ENCODE peak calls at places on chromosome 14, in six cellular contexts. N, Q, D, X, S and I are unnamed samples.

GRCh38 chr14:61482348-61483206 is 161.2 kb downstream of the PRKCH start:
- DNase-seq in D (no peak), X (no peak), N (no peak), Q (no peak), S (no peak), I (no peak)

GRCh38 chr14:102323102-102323501 is 3.6 kb downstream of the ZNF839 start:
- DNase-seq in S (peak), X (peak), D (peak), Q (no peak), N (peak), I (peak)

GRCh38 chr14:93879362-93879983 is 47.7 kb upstream of the FAM181A start:
- DNase-seq in X (no peak), D (no peak), N (no peak), S (no peak), Q (no peak), I (no peak)

GRCh38 chr14:102183922-102184677 is 44.4 kb downstream of the WDR20 start:
- DNase-seq in S (no peak), Q (no peak), N (no peak), D (no peak), X (no peak), I (no peak)

GRCh38 chr14:28867571-28867970 is 101.0 kb downstream of the FOXG1 start:
- DNase-seq in D (no peak), Q (no peak), N (no peak), X (no peak), S (peak), I (no peak)

GRCh38 chr14:30296956-30297405 is 262.0 kb upstream of the G2E3 start:
- DNase-seq in N (no peak), D (no peak), Q (no peak), X (no peak), S (no peak), I (no peak)

GRCh38 chr14:51157012-51157411 is 62.1 kb upstream of the TRIM9 start:
- DNase-seq in N (peak), D (peak), X (no peak), Q (no peak), S (no peak), I (no peak)

GRCh38 chr14:94575730-94576585 is 5.3 kb upstream of the SERPINA5 start:
- DNase-seq in Q (no peak), S (no peak), N (no peak), X (no peak), D (no peak), I (no peak)

GRCh38 chr14:96176275-96176674 is 28.4 kb upstream of the BDKRB2 start:
- DNase-seq in Q (no peak), N (no peak), X (no peak), S (peak), D (no peak), I (no peak)

GRCh38 chr14:49959822-49960408 is 67.0 kb downstream of the ARF6 start:
- DNase-seq in N (peak), D (no peak), Q (no peak), X (no peak), S (no peak), I (no peak)

GRCh38 chr14:54882521-54882920 is 20.1 kb downstream of the GCH1 start:
- DNase-seq in N (no peak), X (no peak), Q (no peak), D (no peak), S (no peak), I (no peak)

GRCh38 chr14:102993523-102993922 is 63.8 kb downstream of the CDC42BPB start:
- DNase-seq in D (peak), X (no peak), N (no peak), S (peak), Q (no peak), I (no peak)

GRCh38 chr14:57732886-57733285 is 133.0 kb downstream of the SLC35F4 start:
- DNase-seq in X (no peak), N (no peak), D (no peak), Q (no peak), S (no peak), I (peak)

GRCh38 chr14:51730094-51730493 is 78.4 kb downstream of the FRMD6 start:
- DNase-seq in D (no peak), X (no peak), Q (no peak), N (no peak), S (no peak), I (no peak)

GRCh38 chr14:87992720-87993484 is at the start of gene GALC:
- DNase-seq in D (peak), Q (peak), N (peak), S (peak), X (peak), I (peak)

GRCh38 chr14:95891742-95892141 is 15.1 kb downstream of the TUNAR start:
- DNase-seq in X (no peak), S (peak), D (no peak), Q (no peak), N (no peak), I (no peak)

GRCh38 chr14:102967506-102967795 is 45.0 kb downstream of the AMN start:
- DNase-seq in D (no peak), S (no peak), N (no peak), X (no peak), Q (no peak), I (no peak)

GRCh38 chr14:66403183-66403582 is 83.0 kb upstream of the CCDC196 start:
- DNase-seq in S (no peak), N (peak), X (no peak), Q (no peak), D (peak), I (no peak)

GRCh38 chr14:73452341-73453191 is 5.8 kb downstream of the NUMB start:
- DNase-seq in Q (no peak), D (peak), S (peak), X (no peak), N (no peak), I (peak)

GRCh38 chr14:101559624-101560533 is 1.4 kb upstream of the DIO3 start:
- DNase-seq in S (no peak), D (peak), Q (no peak), N (no peak), X (no peak), I (no peak)

GRCh38 chr14:91143862-91144261 is 30.0 kb downstream of the DGLUCY start:
- DNase-seq in S (no peak), N (no peak), D (no peak), X (no peak), Q (no peak), I (no peak)

GRCh38 chr14:76501156-76501555 is 125.2 kb downstream of the ESRRB start:
- DNase-seq in Q (no peak), D (no peak), X (no peak), S (no peak), N (no peak), I (no peak)

GRCh38 chr14:24261256-24261968 is 1.6 kb downstream of the TGM1 start:
- DNase-seq in D (no peak), X (no peak), S (no peak), Q (no peak), N (no peak), I (no peak)

GRCh38 chr14:69327507-69327906 is 67.5 kb downstream of the GALNT16 start:
- DNase-seq in N (no peak), Q (no peak), D (no peak), X (no peak), S (no peak), I (no peak)

GRCh38 chr14:100305446-100306255 is 593 bp downstream of the SLC25A29 start:
- DNase-seq in Q (peak), S (no peak), D (peak), N (no peak), X (peak), I (no peak)